ENCODE peak calls at places on chromosomes 2 and 18, in seven cellular contexts. One of them, this sample, is unnamed. For H3K4me1, the result is how much of the 10 kb centered on the place peaks cover.

GRCh38 chr2:237299897-237300296 is 114.1 kb downstream of the COL6A3 start:
- DNase-seq in suprapubic skin: no peak
- DNase-seq in CD8-positive, alpha-beta T cell: no peak
- DNase-seq in psoas muscle: no peak
- DNase-seq in PC-3: peak
- DNase-seq in right atrium auricular region: no peak
- DNase-seq in spleen: no peak
- DNase-seq in this sample: no peak

GRCh38 chr2:180050246-180050645 is 43.1 kb upstream of the CWC22 start:
- DNase-seq in right atrium auricular region: no peak
- DNase-seq in CD8-positive, alpha-beta T cell: no peak
- DNase-seq in suprapubic skin: no peak
- DNase-seq in psoas muscle: no peak
- DNase-seq in PC-3: no peak
- DNase-seq in spleen: no peak
- DNase-seq in this sample: no peak

GRCh38 chr2:33620-34019 is 12.7 kb downstream of the FAM110C start:
- DNase-seq in PC-3: peak
- DNase-seq in suprapubic skin: no peak
- DNase-seq in right atrium auricular region: no peak
- DNase-seq in psoas muscle: no peak
- DNase-seq in spleen: no peak
- DNase-seq in CD8-positive, alpha-beta T cell: peak
- DNase-seq in this sample: no peak

GRCh38 chr2:96693286-96694200 is 46.3 kb downstream of the LMAN2L start:
- DNase-seq in psoas muscle: no peak
- DNase-seq in PC-3: no peak
- DNase-seq in right atrium auricular region: no peak
- DNase-seq in CD8-positive, alpha-beta T cell: no peak
- DNase-seq in suprapubic skin: no peak
- DNase-seq in spleen: peak
- DNase-seq in this sample: no peak

GRCh38 chr18:59927246-59927825 is 27.5 kb downstream of the PMAIP1 start:
- DNase-seq in suprapubic skin: no peak
- DNase-seq in right atrium auricular region: no peak
- DNase-seq in PC-3: no peak
- DNase-seq in spleen: no peak
- DNase-seq in psoas muscle: no peak
- DNase-seq in CD8-positive, alpha-beta T cell: no peak
- DNase-seq in this sample: no peak

GRCh38 chr2:237818066-237818473 is 19.5 kb downstream of the RBM44 start:
- DNase-seq in CD8-positive, alpha-beta T cell: no peak
- DNase-seq in suprapubic skin: no peak
- DNase-seq in psoas muscle: no peak
- DNase-seq in PC-3: peak
- DNase-seq in spleen: no peak
- DNase-seq in right atrium auricular region: no peak
- DNase-seq in this sample: no peak

GRCh38 chr18:478679-479078 is 21.8 kb downstream of the COLEC12 start:
- DNase-seq in spleen: no peak
- DNase-seq in CD8-positive, alpha-beta T cell: no peak
- DNase-seq in PC-3: peak
- DNase-seq in right atrium auricular region: no peak
- DNase-seq in suprapubic skin: no peak
- DNase-seq in psoas muscle: no peak
- DNase-seq in this sample: no peak

GRCh38 chr2:161165811-161166210 is 5.6 kb downstream of the TANK start:
- DNase-seq in right atrium auricular region: no peak
- DNase-seq in PC-3: no peak
- DNase-seq in CD8-positive, alpha-beta T cell: no peak
- DNase-seq in suprapubic skin: no peak
- DNase-seq in spleen: no peak
- DNase-seq in psoas muscle: no peak
- DNase-seq in this sample: no peak

GRCh38 chr2:191289049-191289448 is 43.8 kb downstream of the MYO1B start:
- DNase-seq in suprapubic skin: no peak
- DNase-seq in spleen: no peak
- DNase-seq in psoas muscle: no peak
- DNase-seq in right atrium auricular region: no peak
- DNase-seq in CD8-positive, alpha-beta T cell: no peak
- DNase-seq in PC-3: no peak
- DNase-seq in this sample: no peak

GRCh38 chr18:56267334-56267733 is 371.1 kb downstream of the TXNL1 start:
- DNase-seq in suprapubic skin: no peak
- DNase-seq in psoas muscle: no peak
- DNase-seq in CD8-positive, alpha-beta T cell: no peak
- DNase-seq in spleen: no peak
- DNase-seq in right atrium auricular region: no peak
- DNase-seq in PC-3: no peak
- DNase-seq in this sample: no peak

GRCh38 chr2:48306409-48307284 is 223.3 kb upstream of the STON1 start:
- DNase-seq in right atrium auricular region: no peak
- DNase-seq in spleen: no peak
- DNase-seq in suprapubic skin: no peak
- DNase-seq in psoas muscle: no peak
- DNase-seq in CD8-positive, alpha-beta T cell: no peak
- DNase-seq in PC-3: no peak
- DNase-seq in this sample: no peak

DNA sequence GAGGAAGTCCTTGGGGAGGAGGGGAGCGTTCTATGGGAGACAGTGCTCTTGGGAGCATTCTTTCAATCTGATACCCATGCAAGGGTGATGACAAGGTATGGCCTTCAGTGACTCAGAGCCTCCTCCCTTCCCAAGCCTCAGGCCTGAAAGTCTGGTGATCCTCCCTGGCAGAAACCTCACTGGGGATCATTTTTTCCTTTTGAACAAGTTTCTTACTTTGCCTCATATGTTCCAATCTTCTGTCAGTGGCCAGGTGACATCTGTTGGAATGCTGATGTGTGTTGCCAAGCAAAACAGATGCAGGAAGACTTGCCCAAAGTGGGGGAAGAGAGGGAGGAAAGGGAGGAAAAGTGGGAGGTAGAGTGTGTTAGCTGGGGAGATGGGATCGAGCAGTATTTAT is 224.8 kb downstream of the NEDD4L start:
- DNase-seq in psoas muscle: no peak
- DNase-seq in suprapubic skin: no peak
- DNase-seq in spleen: no peak
- DNase-seq in CD8-positive, alpha-beta T cell: no peak
- DNase-seq in right atrium auricular region: no peak
- DNase-seq in PC-3: peak
- DNase-seq in this sample: no peak
- H3K27ac ChIP-seq in psoas muscle: peak
- H3K27ac ChIP-seq in suprapubic skin: peak
- H3K27ac ChIP-seq in spleen: no peak
- H3K27ac ChIP-seq in CD8-positive, alpha-beta T cell: no peak
- H3K27ac ChIP-seq in right atrium auricular region: peak
- H3K27ac ChIP-seq in PC-3: peak
- H3K27ac ChIP-seq in this sample: peak

GRCh38 chr2:219626540-219626939 is 890 bp upstream of the SLC4A3 start:
- DNase-seq in spleen: no peak
- DNase-seq in PC-3: no peak
- DNase-seq in CD8-positive, alpha-beta T cell: no peak
- DNase-seq in psoas muscle: no peak
- DNase-seq in suprapubic skin: no peak
- DNase-seq in right atrium auricular region: no peak
- DNase-seq in this sample: no peak

GRCh38 chr2:219625179-219625578 is 2.3 kb upstream of the SLC4A3 start:
- DNase-seq in PC-3: no peak
- DNase-seq in suprapubic skin: no peak
- DNase-seq in psoas muscle: no peak
- DNase-seq in spleen: peak
- DNase-seq in right atrium auricular region: no peak
- DNase-seq in CD8-positive, alpha-beta T cell: no peak
- DNase-seq in this sample: no peak

GRCh38 chr2:219628986-219629901 is 1.8 kb downstream of the SLC4A3 start:
- DNase-seq in spleen: peak
- DNase-seq in psoas muscle: no peak
- DNase-seq in suprapubic skin: no peak
- DNase-seq in CD8-positive, alpha-beta T cell: no peak
- DNase-seq in right atrium auricular region: no peak
- DNase-seq in PC-3: no peak
- DNase-seq in this sample: no peak

GRCh38 chr2:219628235-219628985 is 980 bp downstream of the SLC4A3 start:
- DNase-seq in spleen: peak
- DNase-seq in CD8-positive, alpha-beta T cell: no peak
- DNase-seq in psoas muscle: no peak
- DNase-seq in PC-3: no peak
- DNase-seq in right atrium auricular region: no peak
- DNase-seq in suprapubic skin: no peak
- DNase-seq in this sample: peak

DNA sequence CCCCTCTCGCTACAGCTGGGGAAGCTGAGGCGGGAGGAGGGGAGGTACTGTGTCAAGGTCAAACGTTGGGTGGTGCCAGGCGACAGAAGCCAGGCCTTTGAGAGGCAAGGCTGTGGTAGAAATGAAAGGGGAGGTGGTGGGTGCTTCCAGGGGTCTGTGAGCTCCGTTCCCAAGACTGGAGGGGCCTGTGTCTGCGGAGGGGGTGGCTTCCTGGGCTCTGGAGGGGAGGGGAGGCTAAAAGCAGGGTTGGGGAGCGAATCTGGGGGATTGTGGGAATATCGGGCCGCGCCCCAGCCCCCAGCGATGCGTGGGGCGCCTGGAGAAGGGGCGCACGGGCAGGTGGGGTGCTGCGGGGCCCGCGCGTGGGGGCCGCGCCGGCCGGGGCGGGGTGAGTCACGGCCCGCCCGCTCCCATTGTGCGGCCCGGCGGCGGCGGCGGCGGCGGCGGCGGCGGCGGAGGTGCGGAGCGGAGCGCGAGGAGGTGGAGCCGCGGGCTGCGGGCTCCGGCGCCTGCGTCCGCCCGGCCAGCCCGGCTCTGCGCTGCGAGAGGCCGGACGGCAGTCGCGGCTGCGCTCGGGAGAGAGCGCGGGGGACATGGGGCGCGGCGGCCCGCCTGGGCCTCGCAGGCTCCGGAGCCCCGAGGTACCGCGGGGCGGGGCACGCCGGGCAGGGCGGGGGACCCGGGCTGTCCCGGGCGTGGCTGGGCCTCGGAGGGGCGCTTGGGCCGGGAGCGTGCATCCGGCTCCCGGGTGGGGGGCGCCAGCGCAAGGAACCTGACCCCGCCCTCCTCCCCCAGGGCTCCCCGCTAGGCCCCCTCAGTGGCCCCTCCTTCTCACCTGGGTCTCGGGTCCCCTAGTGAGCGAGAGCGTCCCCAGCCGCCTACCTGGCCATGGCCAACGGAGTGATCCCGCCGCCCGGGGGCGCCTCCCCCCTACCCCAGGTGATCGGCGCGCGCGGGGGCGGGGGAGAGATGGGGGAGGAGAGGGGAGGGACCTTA is at the start of gene SLC4A3:
- DNase-seq in spleen: peak
- DNase-seq in psoas muscle: no peak
- DNase-seq in suprapubic skin: no peak
- DNase-seq in right atrium auricular region: no peak
- DNase-seq in CD8-positive, alpha-beta T cell: no peak
- DNase-seq in PC-3: peak
- DNase-seq in this sample: no peak
- TF ChIP-seq CTCF in spleen: no peak
- TF ChIP-seq CTCF in psoas muscle: no peak
- TF ChIP-seq CTCF in suprapubic skin: no peak
- TF ChIP-seq CTCF in right atrium auricular region: no peak
- TF ChIP-seq CTCF in CD8-positive, alpha-beta T cell: no peak
- TF ChIP-seq CTCF in PC-3: peak
- TF ChIP-seq CTCF in this sample: no peak

GRCh38 chr2:105782646-105783045 is 37.9 kb downstream of the NCK2 start:
- DNase-seq in spleen: no peak
- DNase-seq in suprapubic skin: no peak
- DNase-seq in CD8-positive, alpha-beta T cell: no peak
- DNase-seq in PC-3: no peak
- DNase-seq in psoas muscle: no peak
- DNase-seq in right atrium auricular region: no peak
- DNase-seq in this sample: no peak

GRCh38 chr2:105783972-105784371 is 39.3 kb downstream of the NCK2 start:
- DNase-seq in right atrium auricular region: no peak
- DNase-seq in psoas muscle: no peak
- DNase-seq in spleen: no peak
- DNase-seq in CD8-positive, alpha-beta T cell: no peak
- DNase-seq in suprapubic skin: no peak
- DNase-seq in PC-3: no peak
- DNase-seq in this sample: no peak

GRCh38 chr2:105783151-105783738 is 38.5 kb downstream of the NCK2 start:
- DNase-seq in suprapubic skin: no peak
- DNase-seq in spleen: no peak
- DNase-seq in CD8-positive, alpha-beta T cell: no peak
- DNase-seq in psoas muscle: no peak
- DNase-seq in PC-3: no peak
- DNase-seq in right atrium auricular region: no peak
- DNase-seq in this sample: no peak

GRCh38 chr2:105785095-105785847 is 40.6 kb downstream of the NCK2 start:
- DNase-seq in CD8-positive, alpha-beta T cell: no peak
- DNase-seq in psoas muscle: no peak
- DNase-seq in PC-3: no peak
- DNase-seq in spleen: no peak
- DNase-seq in suprapubic skin: no peak
- DNase-seq in right atrium auricular region: no peak
- DNase-seq in this sample: no peak

DNA sequence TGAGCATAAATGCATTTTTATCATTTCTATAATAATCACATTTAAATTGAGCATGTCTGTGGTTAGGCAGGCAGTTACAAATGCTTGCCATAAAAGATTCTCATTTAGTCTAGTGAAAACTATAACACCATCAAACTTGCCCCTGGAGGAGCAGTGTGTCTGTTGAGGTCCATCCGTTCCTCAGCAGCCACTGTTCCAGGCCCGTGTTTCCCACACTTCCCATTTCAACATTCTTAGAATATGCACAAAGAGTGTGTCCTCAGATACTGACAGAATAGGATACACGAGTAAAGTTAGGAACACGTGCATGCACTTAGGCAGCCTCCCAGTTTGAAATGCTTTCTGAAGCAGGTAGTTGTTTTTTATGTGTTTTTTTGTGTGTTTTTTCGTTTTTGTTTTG is 39.9 kb downstream of the NCK2 start:
- DNase-seq in spleen: no peak
- DNase-seq in psoas muscle: no peak
- DNase-seq in right atrium auricular region: no peak
- DNase-seq in PC-3: no peak
- DNase-seq in suprapubic skin: no peak
- DNase-seq in CD8-positive, alpha-beta T cell: no peak
- DNase-seq in this sample: no peak
- H3K4me1 ChIP-seq in spleen: half or more
- H3K4me1 ChIP-seq in psoas muscle: under half
- H3K4me1 ChIP-seq in right atrium auricular region: half or more
- H3K4me1 ChIP-seq in PC-3: under half
- H3K4me1 ChIP-seq in suprapubic skin: under half
- H3K4me1 ChIP-seq in CD8-positive, alpha-beta T cell: half or more
- H3K4me1 ChIP-seq in this sample: half or more

GRCh38 chr2:42060718-42061619 is 13.1 kb downstream of the PKDCC start:
- DNase-seq in PC-3: no peak
- DNase-seq in psoas muscle: peak
- DNase-seq in CD8-positive, alpha-beta T cell: no peak
- DNase-seq in suprapubic skin: no peak
- DNase-seq in spleen: peak
- DNase-seq in right atrium auricular region: no peak
- DNase-seq in this sample: no peak
- H3K27ac ChIP-seq in PC-3: no peak
- H3K27ac ChIP-seq in psoas muscle: peak
- H3K27ac ChIP-seq in CD8-positive, alpha-beta T cell: no peak
- H3K27ac ChIP-seq in suprapubic skin: peak
- H3K27ac ChIP-seq in spleen: peak
- H3K27ac ChIP-seq in right atrium auricular region: peak
- H3K27ac ChIP-seq in this sample: peak